ENCODE peak calls at places on chromosomes 4 and X, in seven cellular contexts. One of them, this sample, is unnamed.

GRCh38 chrX:46561931-46562721 is 11.4 kb upstream of the CHST7 start:
- DNase-seq in H1: no peak
- DNase-seq in PC-9: no peak
- DNase-seq in right atrium auricular region: no peak
- DNase-seq in fibroblast of lung: peak
- DNase-seq in heart left ventricle: peak
- DNase-seq in heart right ventricle: peak
- DNase-seq in this sample: no peak

GRCh38 chrX:45353462-45353861 is 152.8 kb upstream of the DIPK2B start:
- DNase-seq in H1: no peak
- DNase-seq in PC-9: no peak
- DNase-seq in right atrium auricular region: no peak
- DNase-seq in fibroblast of lung: peak
- DNase-seq in heart left ventricle: no peak
- DNase-seq in heart right ventricle: no peak
- DNase-seq in this sample: no peak

GRCh38 chrX:63526863-63527262 is 175.7 kb upstream of the SPIN4 start:
- DNase-seq in H1: no peak
- DNase-seq in PC-9: no peak
- DNase-seq in right atrium auricular region: no peak
- DNase-seq in fibroblast of lung: no peak
- DNase-seq in heart left ventricle: no peak
- DNase-seq in heart right ventricle: no peak
- DNase-seq in this sample: no peak

GRCh38 chrX:108165349-108166111 is 74.0 kb downstream of the ATG4A start:
- DNase-seq in H1: peak
- DNase-seq in PC-9: peak
- DNase-seq in right atrium auricular region: no peak
- DNase-seq in fibroblast of lung: peak
- DNase-seq in heart left ventricle: no peak
- DNase-seq in heart right ventricle: no peak
- DNase-seq in this sample: no peak

GRCh38 chr4:108991929-108992328 is 229.1 kb upstream of the ETNPPL start:
- DNase-seq in H1: no peak
- DNase-seq in PC-9: no peak
- DNase-seq in right atrium auricular region: no peak
- DNase-seq in fibroblast of lung: peak
- DNase-seq in heart left ventricle: no peak
- DNase-seq in heart right ventricle: no peak
- DNase-seq in this sample: peak

GRCh38 chr4:128601992-128602695 is 207.4 kb upstream of the JADE1 start:
- DNase-seq in H1: peak
- DNase-seq in PC-9: no peak
- DNase-seq in right atrium auricular region: peak
- DNase-seq in fibroblast of lung: peak
- DNase-seq in heart left ventricle: peak
- DNase-seq in heart right ventricle: no peak
- DNase-seq in this sample: no peak

GRCh38 chr4:3791256-3791655 is 25.1 kb downstream of the ADRA2C start:
- DNase-seq in H1: no peak
- DNase-seq in PC-9: no peak
- DNase-seq in right atrium auricular region: no peak
- DNase-seq in fibroblast of lung: no peak
- DNase-seq in heart left ventricle: no peak
- DNase-seq in heart right ventricle: no peak
- DNase-seq in this sample: no peak

GRCh38 chrX:69551421-69552009 is 47.4 kb downstream of the NALF2 start:
- DNase-seq in H1: no peak
- DNase-seq in PC-9: no peak
- DNase-seq in right atrium auricular region: no peak
- DNase-seq in fibroblast of lung: no peak
- DNase-seq in heart left ventricle: no peak
- DNase-seq in heart right ventricle: no peak
- DNase-seq in this sample: no peak

GRCh38 chr4:374298-375160 is 36.9 kb downstream of the ZNF141 start:
- DNase-seq in H1: no peak
- DNase-seq in PC-9: no peak
- DNase-seq in right atrium auricular region: no peak
- DNase-seq in fibroblast of lung: no peak
- DNase-seq in heart left ventricle: no peak
- DNase-seq in heart right ventricle: no peak
- DNase-seq in this sample: no peak

GRCh38 chr4:23782778-23783455 is 106.9 kb downstream of the PPARGC1A start:
- DNase-seq in H1: no peak
- DNase-seq in PC-9: no peak
- DNase-seq in right atrium auricular region: no peak
- DNase-seq in fibroblast of lung: peak
- DNase-seq in heart left ventricle: no peak
- DNase-seq in heart right ventricle: no peak
- DNase-seq in this sample: no peak

GRCh38 chr4:145189981-145190380 is 9.6 kb upstream of the OTUD4 start:
- DNase-seq in H1: no peak
- DNase-seq in PC-9: no peak
- DNase-seq in right atrium auricular region: no peak
- DNase-seq in fibroblast of lung: peak
- DNase-seq in heart left ventricle: no peak
- DNase-seq in heart right ventricle: no peak
- DNase-seq in this sample: no peak

GRCh38 chr4:26213317-26213716 is 107.5 kb upstream of the RBPJ start:
- DNase-seq in H1: no peak
- DNase-seq in PC-9: no peak
- DNase-seq in right atrium auricular region: no peak
- DNase-seq in fibroblast of lung: no peak
- DNase-seq in heart left ventricle: no peak
- DNase-seq in heart right ventricle: no peak
- DNase-seq in this sample: no peak

GRCh38 chr4:6749340-6750171 is 33.0 kb upstream of the KIAA0232 start:
- DNase-seq in H1: no peak
- DNase-seq in PC-9: peak
- DNase-seq in right atrium auricular region: peak
- DNase-seq in fibroblast of lung: peak
- DNase-seq in heart left ventricle: peak
- DNase-seq in heart right ventricle: peak
- DNase-seq in this sample: no peak

GRCh38 chrX:12949927-12950656 is 24.8 kb upstream of the TMSB4X start:
- DNase-seq in H1: no peak
- DNase-seq in PC-9: peak
- DNase-seq in right atrium auricular region: peak
- DNase-seq in fibroblast of lung: peak
- DNase-seq in heart left ventricle: peak
- DNase-seq in heart right ventricle: peak
- DNase-seq in this sample: peak

DNA sequence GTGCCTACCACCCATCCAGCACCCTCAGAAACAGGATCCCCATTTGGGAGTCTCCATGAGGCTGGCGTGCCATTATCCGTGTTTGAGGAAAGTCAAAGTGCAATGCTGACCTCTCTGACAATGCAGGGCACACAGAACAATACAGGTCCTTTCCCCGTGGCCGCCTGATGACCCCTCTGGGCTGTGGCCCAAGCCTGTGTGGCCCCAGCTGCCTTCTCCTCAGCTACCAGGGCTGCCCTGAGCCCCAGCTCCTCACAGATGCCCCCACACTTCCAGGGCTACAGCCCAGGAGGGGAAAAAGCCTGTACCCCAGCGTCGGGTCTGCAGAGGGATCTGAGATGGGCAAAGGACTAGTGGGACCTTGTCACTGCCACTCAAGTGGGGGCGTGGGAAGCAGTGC is 15.5 kb downstream of the ZFYVE28 start:
- DNase-seq in H1: no peak
- DNase-seq in PC-9: no peak
- DNase-seq in right atrium auricular region: no peak
- DNase-seq in fibroblast of lung: no peak
- DNase-seq in heart left ventricle: no peak
- DNase-seq in heart right ventricle: no peak
- DNase-seq in this sample: no peak
- H3K4me3 ChIP-seq in H1: peak
- H3K4me3 ChIP-seq in PC-9: no peak
- H3K4me3 ChIP-seq in right atrium auricular region: no peak
- H3K4me3 ChIP-seq in fibroblast of lung: no peak
- H3K4me3 ChIP-seq in heart left ventricle: no peak
- H3K4me3 ChIP-seq in heart right ventricle: no peak
- H3K4me3 ChIP-seq in this sample: no peak

DNA sequence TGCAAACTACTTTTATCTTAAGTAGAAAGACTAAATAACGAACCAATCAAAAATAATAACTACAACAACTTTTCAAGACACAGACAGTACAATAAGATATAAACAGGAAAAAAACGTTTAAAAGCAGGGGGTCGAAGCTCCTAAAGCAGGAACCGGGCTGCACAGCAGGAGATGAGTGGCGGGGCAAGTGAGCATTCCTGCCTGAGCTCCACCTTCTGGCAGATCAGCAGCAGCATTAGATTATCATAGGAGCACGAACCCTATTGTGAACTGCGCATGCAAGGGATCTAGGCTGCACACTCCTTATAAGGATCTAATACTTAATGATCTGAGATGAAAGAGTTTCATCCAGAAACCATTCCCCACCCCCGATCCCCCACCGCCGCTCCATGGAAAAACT is 146.2 kb downstream of the TEX11 start:
- DNase-seq in H1: no peak
- DNase-seq in PC-9: no peak
- DNase-seq in right atrium auricular region: no peak
- DNase-seq in fibroblast of lung: no peak
- DNase-seq in heart left ventricle: no peak
- DNase-seq in heart right ventricle: no peak
- DNase-seq in this sample: no peak
- TF ChIP-seq CTCF in H1: no peak
- TF ChIP-seq CTCF in PC-9: no peak
- TF ChIP-seq CTCF in right atrium auricular region: no peak
- TF ChIP-seq CTCF in fibroblast of lung: no peak
- TF ChIP-seq CTCF in heart left ventricle: no peak
- TF ChIP-seq CTCF in heart right ventricle: no peak
- TF ChIP-seq CTCF in this sample: no peak

GRCh38 chr4:15756361-15756861 is 21.7 kb upstream of the CD38 start:
- DNase-seq in H1: no peak
- DNase-seq in PC-9: no peak
- DNase-seq in right atrium auricular region: no peak
- DNase-seq in fibroblast of lung: peak
- DNase-seq in heart left ventricle: no peak
- DNase-seq in heart right ventricle: no peak
- DNase-seq in this sample: no peak

GRCh38 chr4:15757084-15757483 is 21.0 kb upstream of the CD38 start:
- DNase-seq in H1: no peak
- DNase-seq in PC-9: no peak
- DNase-seq in right atrium auricular region: no peak
- DNase-seq in fibroblast of lung: no peak
- DNase-seq in heart left ventricle: no peak
- DNase-seq in heart right ventricle: no peak
- DNase-seq in this sample: no peak

GRCh38 chr4:15754323-15754722 is 23.8 kb upstream of the CD38 start:
- DNase-seq in H1: no peak
- DNase-seq in PC-9: no peak
- DNase-seq in right atrium auricular region: no peak
- DNase-seq in fibroblast of lung: peak
- DNase-seq in heart left ventricle: no peak
- DNase-seq in heart right ventricle: peak
- DNase-seq in this sample: no peak

GRCh38 chr4:15755321-15755750 is 22.8 kb upstream of the CD38 start:
- DNase-seq in H1: no peak
- DNase-seq in PC-9: no peak
- DNase-seq in right atrium auricular region: no peak
- DNase-seq in fibroblast of lung: peak
- DNase-seq in heart left ventricle: no peak
- DNase-seq in heart right ventricle: no peak
- DNase-seq in this sample: no peak

DNA sequence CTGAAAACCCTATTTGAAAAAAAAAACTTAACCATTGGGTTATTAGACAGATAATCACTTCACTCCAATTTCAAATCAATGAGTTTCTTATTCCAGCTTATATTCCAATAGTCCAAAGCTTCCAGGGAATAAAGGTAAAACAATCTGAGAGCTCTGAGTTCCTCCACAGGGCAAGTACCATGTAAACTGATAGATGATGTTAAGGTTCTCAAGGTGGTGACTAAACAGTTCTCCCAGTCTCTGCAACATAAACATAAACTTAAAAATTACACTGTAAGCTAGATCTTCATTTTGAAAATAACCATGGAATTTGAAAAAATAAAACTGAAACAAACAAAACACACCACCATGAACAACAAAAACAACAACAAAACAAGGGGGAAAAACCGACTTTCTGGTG is 22.3 kb upstream of the CD38 start:
- DNase-seq in H1: no peak
- DNase-seq in PC-9: no peak
- DNase-seq in right atrium auricular region: no peak
- DNase-seq in fibroblast of lung: peak
- DNase-seq in heart left ventricle: no peak
- DNase-seq in heart right ventricle: no peak
- DNase-seq in this sample: no peak
- H3K4me3 ChIP-seq in H1: no peak
- H3K4me3 ChIP-seq in PC-9: no peak
- H3K4me3 ChIP-seq in right atrium auricular region: no peak
- H3K4me3 ChIP-seq in fibroblast of lung: no peak
- H3K4me3 ChIP-seq in heart left ventricle: no peak
- H3K4me3 ChIP-seq in heart right ventricle: no peak
- H3K4me3 ChIP-seq in this sample: no peak

GRCh38 chrX:15594371-15594770 is 6.4 kb downstream of the ACE2 start:
- DNase-seq in H1: no peak
- DNase-seq in PC-9: no peak
- DNase-seq in right atrium auricular region: no peak
- DNase-seq in fibroblast of lung: no peak
- DNase-seq in heart left ventricle: no peak
- DNase-seq in heart right ventricle: no peak
- DNase-seq in this sample: no peak
- TF ChIP-seq CTCF in H1: no peak
- TF ChIP-seq CTCF in PC-9: peak
- TF ChIP-seq CTCF in right atrium auricular region: no peak
- TF ChIP-seq CTCF in fibroblast of lung: no peak
- TF ChIP-seq CTCF in heart left ventricle: peak
- TF ChIP-seq CTCF in heart right ventricle: peak
- TF ChIP-seq CTCF in this sample: peak

GRCh38 chrX:114581528-114582263 is 2.2 kb upstream of the HTR2C start:
- DNase-seq in H1: peak
- DNase-seq in PC-9: no peak
- DNase-seq in right atrium auricular region: no peak
- DNase-seq in fibroblast of lung: no peak
- DNase-seq in heart left ventricle: peak
- DNase-seq in heart right ventricle: no peak
- DNase-seq in this sample: no peak
- H3K4me3 ChIP-seq in H1: peak
- H3K4me3 ChIP-seq in PC-9: no peak
- H3K4me3 ChIP-seq in right atrium auricular region: no peak
- H3K4me3 ChIP-seq in fibroblast of lung: no peak
- H3K4me3 ChIP-seq in heart left ventricle: no peak
- H3K4me3 ChIP-seq in heart right ventricle: no peak
- H3K4me3 ChIP-seq in this sample: no peak